ENCODE peak calls at places on chromosomes 7 and 10, in four cellular contexts. Z is RCC 7860, A is neural crest cell, K is KBM-7. L is an unnamed sample.

GRCh38 chr10:21363753-21364104 is 161.8 kb downstream of the SKIDA1 start:
- DNase-seq in Z (no peak), A (no peak), K (no peak), L (no peak)

GRCh38 chr7:43278088-43278644 is 165.7 kb downstream of the HECW1 start:
- DNase-seq in Z (no peak), A (no peak), K (no peak), L (no peak)

GRCh38 chr7:105906690-105907089 is 30.3 kb upstream of the ATXN7L1 start:
- DNase-seq in Z (no peak), A (no peak), K (no peak), L (no peak)

GRCh38 chr7:148699772-148700629 is 1.3 kb downstream of the CUL1 start:
- DNase-seq in Z (peak; percentile 11), A (no peak), K (peak; percentile 71), L (peak; percentile 67)

GRCh38 chr7:77685219-77685618 is 11.0 kb upstream of the RSBN1L start:
- DNase-seq in Z (no peak), A (no peak), K (peak; percentile 38), L (no peak)

GRCh38 chr10:120436431-120437142 is 20.4 kb upstream of the PLPP4 start:
- DNase-seq in Z (peak; percentile 59), A (no peak), K (no peak), L (no peak)

GRCh38 chr10:11435621-11436020 is 175.8 kb downstream of the USP6NL start:
- DNase-seq in Z (no peak), A (no peak), K (no peak), L (no peak)

GRCh38 chr10:70908426-70909296 is 20.3 kb upstream of the PCBD1 start:
- DNase-seq in Z (no peak), A (no peak), K (no peak), L (no peak)

L was measured in Karpas-422.